ENCODE peak calls at places on chromosomes 12 and 14, in nine cellular contexts. One of them, this sample, is unnamed. For H3K27me3 and H3K36me3, the result is how much of the 10 kb centered on the place peaks cover.

GRCh38 chr12:124629799-124630198 is 62.4 kb upstream of the NCOR2 start:
- DNase-seq in upper lobe of right lung: no peak
- DNase-seq in aorta: no peak
- DNase-seq in stomach: no peak
- DNase-seq in astrocyte: peak
- DNase-seq in body of pancreas: no peak
- DNase-seq in Peyer's patch: no peak
- DNase-seq in SJSA1: no peak
- DNase-seq in BE2C: no peak
- DNase-seq in this sample: no peak

GRCh38 chr12:3587402-3588013 is 96.5 kb downstream of the PRMT8 start:
- DNase-seq in BE2C: no peak
- DNase-seq in body of pancreas: no peak
- DNase-seq in astrocyte: no peak
- DNase-seq in Peyer's patch: no peak
- DNase-seq in stomach: no peak
- DNase-seq in aorta: no peak
- DNase-seq in SJSA1: no peak
- DNase-seq in upper lobe of right lung: peak
- DNase-seq in this sample: peak

GRCh38 chr14:34258318-34258717 is 203.7 kb downstream of the SPTSSA start:
- DNase-seq in Peyer's patch: no peak
- DNase-seq in stomach: no peak
- DNase-seq in upper lobe of right lung: no peak
- DNase-seq in astrocyte: peak
- DNase-seq in SJSA1: no peak
- DNase-seq in body of pancreas: no peak
- DNase-seq in BE2C: no peak
- DNase-seq in aorta: no peak
- DNase-seq in this sample: no peak

GRCh38 chr12:104171785-104172563 is 34.0 kb upstream of the NFYB start:
- DNase-seq in aorta: no peak
- DNase-seq in body of pancreas: no peak
- DNase-seq in astrocyte: no peak
- DNase-seq in upper lobe of right lung: no peak
- DNase-seq in stomach: no peak
- DNase-seq in SJSA1: no peak
- DNase-seq in BE2C: peak
- DNase-seq in Peyer's patch: no peak
- DNase-seq in this sample: peak

GRCh38 chr14:55099741-55100140 is 29.3 kb upstream of the LGALS3 start:
- DNase-seq in aorta: no peak
- DNase-seq in BE2C: no peak
- DNase-seq in SJSA1: no peak
- DNase-seq in stomach: no peak
- DNase-seq in astrocyte: no peak
- DNase-seq in body of pancreas: no peak
- DNase-seq in upper lobe of right lung: no peak
- DNase-seq in Peyer's patch: peak
- DNase-seq in this sample: no peak

GRCh38 chr12:10372534-10372931 is 17.3 kb downstream of the KLRK1 start:
- DNase-seq in stomach: no peak
- DNase-seq in SJSA1: no peak
- DNase-seq in upper lobe of right lung: no peak
- DNase-seq in astrocyte: no peak
- DNase-seq in BE2C: no peak
- DNase-seq in aorta: no peak
- DNase-seq in body of pancreas: no peak
- DNase-seq in Peyer's patch: peak
- DNase-seq in this sample: no peak

GRCh38 chr12:4224211-4224878 is 49.2 kb upstream of the CCND2 start:
- DNase-seq in body of pancreas: no peak
- DNase-seq in astrocyte: no peak
- DNase-seq in SJSA1: no peak
- DNase-seq in upper lobe of right lung: no peak
- DNase-seq in aorta: no peak
- DNase-seq in Peyer's patch: no peak
- DNase-seq in BE2C: no peak
- DNase-seq in stomach: no peak
- DNase-seq in this sample: no peak

GRCh38 chr14:75249251-75249957 is 29.2 kb upstream of the FOS start:
- DNase-seq in astrocyte: peak
- DNase-seq in body of pancreas: peak
- DNase-seq in Peyer's patch: peak
- DNase-seq in BE2C: no peak
- DNase-seq in SJSA1: no peak
- DNase-seq in stomach: peak
- DNase-seq in upper lobe of right lung: peak
- DNase-seq in aorta: peak
- DNase-seq in this sample: peak

GRCh38 chr12:553216-554000 is 93.7 kb downstream of the B4GALNT3 start:
- DNase-seq in BE2C: no peak
- DNase-seq in aorta: peak
- DNase-seq in body of pancreas: no peak
- DNase-seq in SJSA1: no peak
- DNase-seq in upper lobe of right lung: no peak
- DNase-seq in Peyer's patch: no peak
- DNase-seq in astrocyte: no peak
- DNase-seq in stomach: no peak
- DNase-seq in this sample: peak

GRCh38 chr12:121712462-121713256 is at the start of gene TMEM120B:
- DNase-seq in Peyer's patch: peak
- DNase-seq in body of pancreas: peak
- DNase-seq in aorta: peak
- DNase-seq in stomach: peak
- DNase-seq in SJSA1: peak
- DNase-seq in upper lobe of right lung: peak
- DNase-seq in BE2C: peak
- DNase-seq in astrocyte: peak
- DNase-seq in this sample: peak

GRCh38 chr14:75832621-75833297 is 149.0 kb downstream of the TGFB3 start:
- DNase-seq in Peyer's patch: no peak
- DNase-seq in upper lobe of right lung: no peak
- DNase-seq in SJSA1: no peak
- DNase-seq in stomach: peak
- DNase-seq in body of pancreas: peak
- DNase-seq in BE2C: peak
- DNase-seq in astrocyte: peak
- DNase-seq in aorta: no peak
- DNase-seq in this sample: no peak

GRCh38 chr14:97603201-97603600 is 806.0 kb downstream of the VRK1 start:
- DNase-seq in BE2C: no peak
- DNase-seq in upper lobe of right lung: no peak
- DNase-seq in body of pancreas: no peak
- DNase-seq in SJSA1: no peak
- DNase-seq in aorta: no peak
- DNase-seq in astrocyte: no peak
- DNase-seq in stomach: no peak
- DNase-seq in Peyer's patch: no peak
- DNase-seq in this sample: no peak

GRCh38 chr14:21894003-21894897 is 220.6 kb upstream of the OR4E1 start:
- DNase-seq in body of pancreas: peak
- DNase-seq in BE2C: peak
- DNase-seq in SJSA1: no peak
- DNase-seq in stomach: peak
- DNase-seq in astrocyte: no peak
- DNase-seq in aorta: no peak
- DNase-seq in Peyer's patch: peak
- DNase-seq in upper lobe of right lung: no peak
- DNase-seq in this sample: peak

GRCh38 chr12:55931317-55931779 is 386 bp downstream of the DGKA start:
- DNase-seq in astrocyte: no peak
- DNase-seq in SJSA1: no peak
- DNase-seq in aorta: no peak
- DNase-seq in stomach: no peak
- DNase-seq in BE2C: no peak
- DNase-seq in body of pancreas: peak
- DNase-seq in Peyer's patch: no peak
- DNase-seq in upper lobe of right lung: no peak
- DNase-seq in this sample: peak

GRCh38 chr12:131370791-131371579 is 339.9 kb upstream of the SFSWAP start:
- DNase-seq in upper lobe of right lung: no peak
- DNase-seq in SJSA1: peak
- DNase-seq in BE2C: no peak
- DNase-seq in body of pancreas: no peak
- DNase-seq in astrocyte: no peak
- DNase-seq in Peyer's patch: no peak
- DNase-seq in stomach: no peak
- DNase-seq in aorta: no peak
- DNase-seq in this sample: no peak

GRCh38 chr14:54688229-54688628 is 121.3 kb downstream of the SAMD4A start:
- DNase-seq in body of pancreas: no peak
- DNase-seq in upper lobe of right lung: no peak
- DNase-seq in SJSA1: no peak
- DNase-seq in aorta: no peak
- DNase-seq in stomach: no peak
- DNase-seq in Peyer's patch: no peak
- DNase-seq in BE2C: no peak
- DNase-seq in astrocyte: no peak
- DNase-seq in this sample: no peak

GRCh38 chr12:54030442-54030801 is 2.2 kb downstream of the HOXC6 start:
- DNase-seq in body of pancreas: no peak
- DNase-seq in upper lobe of right lung: no peak
- DNase-seq in stomach: no peak
- DNase-seq in aorta: no peak
- DNase-seq in Peyer's patch: no peak
- DNase-seq in astrocyte: no peak
- DNase-seq in SJSA1: no peak
- DNase-seq in BE2C: no peak
- DNase-seq in this sample: no peak
- H3K27me3 ChIP-seq in body of pancreas: under half
- H3K27me3 ChIP-seq in upper lobe of right lung: half or more
- H3K27me3 ChIP-seq in stomach: half or more
- H3K27me3 ChIP-seq in aorta: under half
- H3K27me3 ChIP-seq in Peyer's patch: under half
- H3K27me3 ChIP-seq in astrocyte: half or more
- H3K27me3 ChIP-seq in SJSA1: under half
- H3K27me3 ChIP-seq in BE2C: under half
- H3K27me3 ChIP-seq in this sample: half or more

GRCh38 chr12:93426406-93426805 is 15.3 kb downstream of the UBE2N start:
- DNase-seq in astrocyte: no peak
- DNase-seq in body of pancreas: no peak
- DNase-seq in aorta: no peak
- DNase-seq in SJSA1: no peak
- DNase-seq in Peyer's patch: no peak
- DNase-seq in stomach: no peak
- DNase-seq in upper lobe of right lung: no peak
- DNase-seq in BE2C: no peak
- DNase-seq in this sample: no peak
- H3K4me3 ChIP-seq in astrocyte: no peak
- H3K4me3 ChIP-seq in body of pancreas: no peak
- H3K4me3 ChIP-seq in aorta: no peak
- H3K4me3 ChIP-seq in SJSA1: no peak
- H3K4me3 ChIP-seq in Peyer's patch: no peak
- H3K4me3 ChIP-seq in stomach: no peak
- H3K4me3 ChIP-seq in upper lobe of right lung: no peak
- H3K4me3 ChIP-seq in BE2C: no peak
- H3K4me3 ChIP-seq in this sample: no peak

DNA sequence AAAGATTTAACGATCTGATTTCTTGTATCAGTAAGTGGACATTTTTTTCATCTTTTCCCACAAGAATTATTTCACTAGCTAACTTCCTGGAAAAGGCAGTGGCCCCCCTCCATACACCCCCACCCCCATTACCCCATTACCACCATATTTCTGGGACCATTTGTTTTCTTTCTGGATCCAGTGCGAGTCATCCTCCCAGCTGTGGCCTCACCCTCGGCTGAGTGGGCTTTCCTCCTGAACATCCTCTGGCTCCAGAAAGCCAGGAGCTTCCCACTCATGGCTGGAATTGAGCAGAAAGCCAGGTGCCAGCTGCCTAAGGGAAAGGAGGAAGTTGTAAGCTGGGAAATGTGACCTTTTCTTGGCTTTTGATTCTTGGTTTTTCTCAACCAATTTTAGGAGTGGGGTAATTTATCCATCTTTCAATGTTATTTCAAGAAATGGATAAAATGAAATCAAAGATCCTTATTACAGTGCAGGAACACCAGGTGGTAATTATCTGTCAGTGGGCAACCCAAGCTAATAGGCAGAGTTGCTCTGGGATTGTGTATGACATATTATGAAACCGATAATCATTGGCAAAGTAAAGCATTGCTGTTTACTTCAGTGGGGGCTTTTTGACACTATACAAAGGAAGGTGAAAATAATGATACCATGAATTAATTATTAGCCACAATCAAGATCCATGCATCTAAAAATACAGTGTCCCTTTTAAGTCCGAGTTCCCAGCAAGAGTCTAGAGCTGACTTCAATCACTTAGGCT is 124.6 kb downstream of the KICS2 start:
- DNase-seq in SJSA1: no peak
- DNase-seq in Peyer's patch: no peak
- DNase-seq in upper lobe of right lung: no peak
- DNase-seq in body of pancreas: peak
- DNase-seq in aorta: no peak
- DNase-seq in astrocyte: peak
- DNase-seq in BE2C: peak
- DNase-seq in stomach: no peak
- DNase-seq in this sample: no peak
- H3K36me3 ChIP-seq in SJSA1: under half
- H3K36me3 ChIP-seq in Peyer's patch: under half
- H3K36me3 ChIP-seq in upper lobe of right lung: under half
- H3K36me3 ChIP-seq in body of pancreas: under half
- H3K36me3 ChIP-seq in aorta: under half
- H3K36me3 ChIP-seq in astrocyte: under half
- H3K36me3 ChIP-seq in BE2C: under half
- H3K36me3 ChIP-seq in stomach: under half
- H3K36me3 ChIP-seq in this sample: under half

GRCh38 chr12:117090816-117091711 is 8.2 kb downstream of the TESC start:
- DNase-seq in SJSA1: no peak
- DNase-seq in body of pancreas: peak
- DNase-seq in upper lobe of right lung: no peak
- DNase-seq in BE2C: no peak
- DNase-seq in Peyer's patch: no peak
- DNase-seq in astrocyte: no peak
- DNase-seq in stomach: peak
- DNase-seq in aorta: peak
- DNase-seq in this sample: no peak

GRCh38 chr12:117092886-117093285 is 6.3 kb downstream of the TESC start:
- DNase-seq in BE2C: no peak
- DNase-seq in upper lobe of right lung: no peak
- DNase-seq in SJSA1: no peak
- DNase-seq in Peyer's patch: no peak
- DNase-seq in body of pancreas: no peak
- DNase-seq in aorta: peak
- DNase-seq in astrocyte: no peak
- DNase-seq in stomach: no peak
- DNase-seq in this sample: no peak

GRCh38 chr12:117091758-117092510 is 7.3 kb downstream of the TESC start:
- DNase-seq in astrocyte: no peak
- DNase-seq in body of pancreas: peak
- DNase-seq in SJSA1: no peak
- DNase-seq in aorta: peak
- DNase-seq in Peyer's patch: no peak
- DNase-seq in upper lobe of right lung: no peak
- DNase-seq in BE2C: no peak
- DNase-seq in stomach: no peak
- DNase-seq in this sample: no peak

GRCh38 chr12:117093431-117093830 is 5.8 kb downstream of the TESC start:
- DNase-seq in astrocyte: no peak
- DNase-seq in stomach: no peak
- DNase-seq in aorta: peak
- DNase-seq in upper lobe of right lung: no peak
- DNase-seq in BE2C: no peak
- DNase-seq in Peyer's patch: no peak
- DNase-seq in body of pancreas: no peak
- DNase-seq in SJSA1: no peak
- DNase-seq in this sample: no peak

GRCh38 chr12:117092511-117092780 is 6.8 kb downstream of the TESC start:
- DNase-seq in stomach: no peak
- DNase-seq in Peyer's patch: no peak
- DNase-seq in astrocyte: no peak
- DNase-seq in SJSA1: no peak
- DNase-seq in BE2C: no peak
- DNase-seq in upper lobe of right lung: peak
- DNase-seq in body of pancreas: no peak
- DNase-seq in aorta: peak
- DNase-seq in this sample: no peak
- H3K27me3 ChIP-seq in stomach: under half
- H3K27me3 ChIP-seq in Peyer's patch: under half
- H3K27me3 ChIP-seq in astrocyte: under half
- H3K27me3 ChIP-seq in SJSA1: under half
- H3K27me3 ChIP-seq in BE2C: under half
- H3K27me3 ChIP-seq in upper lobe of right lung: under half
- H3K27me3 ChIP-seq in body of pancreas: under half
- H3K27me3 ChIP-seq in aorta: under half
- H3K27me3 ChIP-seq in this sample: under half

This sample was measured in H7.